ENCODE peak calls at places on chromosome 20, in four cellular contexts. One of them, this sample, is unnamed.

GRCh38 chr20:47455133-47456040 is 46.3 kb upstream of the NCOA3 start:
- DNase-seq in dermis blood vessel endothelial cell: no peak
- DNase-seq in heart left ventricle: no peak
- DNase-seq in GM13977: no peak
- DNase-seq in this sample: no peak

GRCh38 chr20:63400486-63401210 is 39.5 kb upstream of the CHRNA4 start:
- DNase-seq in dermis blood vessel endothelial cell: no peak
- DNase-seq in heart left ventricle: no peak
- DNase-seq in GM13977: no peak
- DNase-seq in this sample: no peak

GRCh38 chr20:8721098-8721497 is 347.8 kb upstream of the PLCB4 start:
- DNase-seq in dermis blood vessel endothelial cell: peak; percentile 85
- DNase-seq in heart left ventricle: peak; percentile 34
- DNase-seq in GM13977: peak; percentile 10
- DNase-seq in this sample: no peak

GRCh38 chr20:16533493-16533892 is 39.8 kb downstream of the KIF16B start:
- DNase-seq in dermis blood vessel endothelial cell: no peak
- DNase-seq in heart left ventricle: no peak
- DNase-seq in GM13977: no peak
- DNase-seq in this sample: no peak

GRCh38 chr20:44215125-44215524 is 4.6 kb upstream of the OSER1 start:
- DNase-seq in dermis blood vessel endothelial cell: peak; percentile 78
- DNase-seq in heart left ventricle: peak; percentile 75
- DNase-seq in GM13977: peak; percentile 48
- DNase-seq in this sample: peak; percentile 51

GRCh38 chr20:17871181-17871580 is 97.4 kb downstream of the SNX5 start:
- DNase-seq in dermis blood vessel endothelial cell: no peak
- DNase-seq in heart left ventricle: no peak
- DNase-seq in GM13977: no peak
- DNase-seq in this sample: no peak

GRCh38 chr20:19376451-19376971 is 164.1 kb downstream of the SLC24A3 start:
- DNase-seq in dermis blood vessel endothelial cell: no peak
- DNase-seq in heart left ventricle: no peak
- DNase-seq in GM13977: no peak
- DNase-seq in this sample: no peak

GRCh38 chr20:38485041-38485440 is 12.4 kb downstream of the RALGAPB start:
- DNase-seq in dermis blood vessel endothelial cell: peak; percentile 84
- DNase-seq in heart left ventricle: no peak
- DNase-seq in GM13977: no peak
- DNase-seq in this sample: no peak

GRCh38 chr20:40945754-40946451 is 82.7 kb upstream of the TOP1 start:
- DNase-seq in dermis blood vessel endothelial cell: peak; percentile 77
- DNase-seq in heart left ventricle: no peak
- DNase-seq in GM13977: peak; percentile 36
- DNase-seq in this sample: peak; percentile 57

GRCh38 chr20:62235001-62235776 is 3.1 kb upstream of the OSBPL2 start:
- DNase-seq in dermis blood vessel endothelial cell: no peak
- DNase-seq in heart left ventricle: no peak
- DNase-seq in GM13977: no peak
- DNase-seq in this sample: no peak

GRCh38 chr20:34179636-34180360 is 61.4 kb upstream of the ASIP start:
- DNase-seq in dermis blood vessel endothelial cell: no peak
- DNase-seq in heart left ventricle: no peak
- DNase-seq in GM13977: no peak
- DNase-seq in this sample: no peak

GRCh38 chr20:19354950-19355349 is 142.5 kb downstream of the SLC24A3 start:
- DNase-seq in dermis blood vessel endothelial cell: no peak
- DNase-seq in heart left ventricle: no peak
- DNase-seq in GM13977: no peak
- DNase-seq in this sample: no peak

GRCh38 chr20:47687095-47687987 is 97.9 kb downstream of the SULF2 start:
- DNase-seq in dermis blood vessel endothelial cell: no peak
- DNase-seq in heart left ventricle: peak; percentile 14
- DNase-seq in GM13977: no peak
- DNase-seq in this sample: no peak

GRCh38 chr20:41428285-41428684 is 61.7 kb upstream of the EMILIN3 start:
- DNase-seq in dermis blood vessel endothelial cell: no peak
- DNase-seq in heart left ventricle: no peak
- DNase-seq in GM13977: no peak
- DNase-seq in this sample: no peak

GRCh38 chr20:49591217-49591865 is 23.4 kb upstream of the PTGIS start:
- DNase-seq in dermis blood vessel endothelial cell: peak; percentile 34
- DNase-seq in heart left ventricle: peak; percentile 59
- DNase-seq in GM13977: no peak
- DNase-seq in this sample: no peak

This sample was measured in GM10248.